ENCODE peak calls at places on chromosome 22, in ten cellular contexts. One of them, this sample, is unnamed.

GRCh38 chr22:19523240-19524169 is 705 bp downstream of the CLDN5 start:
- DNase-seq in dorsolateral prefrontal cortex: no peak
- DNase-seq in A549: no peak
- DNase-seq in AG04450: no peak
- DNase-seq in uterus: no peak
- DNase-seq in CD4-positive, CD25-positive, alpha-beta regulatory T cell: no peak
- DNase-seq in astrocyte of the spinal cord: peak; percentile 28
- DNase-seq in adipocyte: peak; percentile 32
- DNase-seq in GM06990: peak; percentile 35
- DNase-seq in astrocyte of the cerebellum: no peak
- DNase-seq in this sample: no peak

GRCh38 chr22:43446881-43447280 is 35.1 kb downstream of the MPPED1 start:
- DNase-seq in GM06990: no peak
- DNase-seq in AG04450: no peak
- DNase-seq in A549: peak; percentile 38
- DNase-seq in astrocyte of the cerebellum: no peak
- DNase-seq in uterus: no peak
- DNase-seq in dorsolateral prefrontal cortex: no peak
- DNase-seq in astrocyte of the spinal cord: no peak
- DNase-seq in adipocyte: no peak
- DNase-seq in CD4-positive, CD25-positive, alpha-beta regulatory T cell: no peak
- DNase-seq in this sample: no peak

GRCh38 chr22:39684702-39685281 is 114.2 kb downstream of the CACNA1I start:
- DNase-seq in GM06990: no peak
- DNase-seq in adipocyte: no peak
- DNase-seq in astrocyte of the cerebellum: no peak
- DNase-seq in astrocyte of the spinal cord: no peak
- DNase-seq in AG04450: no peak
- DNase-seq in uterus: no peak
- DNase-seq in CD4-positive, CD25-positive, alpha-beta regulatory T cell: no peak
- DNase-seq in A549: no peak
- DNase-seq in dorsolateral prefrontal cortex: no peak
- DNase-seq in this sample: no peak

GRCh38 chr22:48382197-48382596 is 1445.5 kb downstream of the BRD1 start:
- DNase-seq in astrocyte of the cerebellum: no peak
- DNase-seq in astrocyte of the spinal cord: no peak
- DNase-seq in GM06990: no peak
- DNase-seq in dorsolateral prefrontal cortex: no peak
- DNase-seq in adipocyte: no peak
- DNase-seq in CD4-positive, CD25-positive, alpha-beta regulatory T cell: no peak
- DNase-seq in A549: no peak
- DNase-seq in uterus: no peak
- DNase-seq in AG04450: no peak
- DNase-seq in this sample: no peak

GRCh38 chr22:19948057-19948760 is 6.6 kb upstream of the TXNRD2 start:
- DNase-seq in CD4-positive, CD25-positive, alpha-beta regulatory T cell: no peak
- DNase-seq in uterus: no peak
- DNase-seq in astrocyte of the spinal cord: no peak
- DNase-seq in GM06990: no peak
- DNase-seq in astrocyte of the cerebellum: no peak
- DNase-seq in dorsolateral prefrontal cortex: no peak
- DNase-seq in adipocyte: no peak
- DNase-seq in A549: no peak
- DNase-seq in AG04450: no peak
- DNase-seq in this sample: no peak

GRCh38 chr22:42299586-42300285 is 29.3 kb upstream of the TCF20 start:
- DNase-seq in astrocyte of the cerebellum: no peak
- DNase-seq in CD4-positive, CD25-positive, alpha-beta regulatory T cell: peak; percentile 60
- DNase-seq in AG04450: no peak
- DNase-seq in astrocyte of the spinal cord: no peak
- DNase-seq in adipocyte: no peak
- DNase-seq in GM06990: no peak
- DNase-seq in uterus: no peak
- DNase-seq in A549: no peak
- DNase-seq in dorsolateral prefrontal cortex: no peak
- DNase-seq in this sample: no peak

GRCh38 chr22:39954584-39955055 is 5.6 kb upstream of the TMA7B start:
- DNase-seq in AG04450: peak; percentile 86
- DNase-seq in astrocyte of the cerebellum: peak; percentile 99
- DNase-seq in adipocyte: peak; percentile 68
- DNase-seq in CD4-positive, CD25-positive, alpha-beta regulatory T cell: no peak
- DNase-seq in dorsolateral prefrontal cortex: no peak
- DNase-seq in A549: no peak
- DNase-seq in astrocyte of the spinal cord: peak; percentile 97
- DNase-seq in uterus: no peak
- DNase-seq in GM06990: peak; percentile 47
- DNase-seq in this sample: no peak

GRCh38 chr22:40764743-40765441 is 54.3 kb downstream of the SLC25A17 start:
- DNase-seq in adipocyte: no peak
- DNase-seq in uterus: no peak
- DNase-seq in dorsolateral prefrontal cortex: no peak
- DNase-seq in AG04450: no peak
- DNase-seq in astrocyte of the spinal cord: no peak
- DNase-seq in astrocyte of the cerebellum: no peak
- DNase-seq in A549: no peak
- DNase-seq in GM06990: peak; percentile 59
- DNase-seq in CD4-positive, CD25-positive, alpha-beta regulatory T cell: no peak
- DNase-seq in this sample: peak; percentile 68

GRCh38 chr22:36873614-36874308 is 13.0 kb downstream of the NCF4 start:
- DNase-seq in adipocyte: peak; percentile 66
- DNase-seq in dorsolateral prefrontal cortex: no peak
- DNase-seq in uterus: peak; percentile 46
- DNase-seq in astrocyte of the spinal cord: peak; percentile 20
- DNase-seq in GM06990: peak; percentile 65
- DNase-seq in CD4-positive, CD25-positive, alpha-beta regulatory T cell: no peak
- DNase-seq in AG04450: no peak
- DNase-seq in A549: peak; percentile 67
- DNase-seq in astrocyte of the cerebellum: peak; percentile 2
- DNase-seq in this sample: peak; percentile 60

GRCh38 chr22:41217553-41218157 is 12.5 kb downstream of the L3MBTL2 start:
- DNase-seq in dorsolateral prefrontal cortex: peak; percentile 69
- DNase-seq in uterus: peak; percentile 58
- DNase-seq in CD4-positive, CD25-positive, alpha-beta regulatory T cell: no peak
- DNase-seq in astrocyte of the cerebellum: no peak
- DNase-seq in A549: no peak
- DNase-seq in GM06990: no peak
- DNase-seq in AG04450: peak; percentile 66
- DNase-seq in astrocyte of the spinal cord: peak; percentile 79
- DNase-seq in adipocyte: peak; percentile 91
- DNase-seq in this sample: peak; percentile 53

GRCh38 chr22:17972385-17973181 is 51.8 kb downstream of the MICAL3 start:
- DNase-seq in AG04450: peak; percentile 64
- DNase-seq in A549: peak; percentile 16
- DNase-seq in CD4-positive, CD25-positive, alpha-beta regulatory T cell: no peak
- DNase-seq in astrocyte of the cerebellum: peak; percentile 56
- DNase-seq in uterus: no peak
- DNase-seq in GM06990: no peak
- DNase-seq in dorsolateral prefrontal cortex: no peak
- DNase-seq in adipocyte: peak; percentile 89
- DNase-seq in astrocyte of the spinal cord: peak; percentile 56
- DNase-seq in this sample: no peak

GRCh38 chr22:35070451-35071093 is 4.6 kb downstream of the ISX start:
- DNase-seq in adipocyte: no peak
- DNase-seq in CD4-positive, CD25-positive, alpha-beta regulatory T cell: no peak
- DNase-seq in uterus: no peak
- DNase-seq in astrocyte of the cerebellum: no peak
- DNase-seq in dorsolateral prefrontal cortex: no peak
- DNase-seq in astrocyte of the spinal cord: no peak
- DNase-seq in A549: no peak
- DNase-seq in AG04450: no peak
- DNase-seq in GM06990: no peak
- DNase-seq in this sample: no peak

GRCh38 chr22:41469218-41469851 is 418 bp downstream of the ACO2 start:
- DNase-seq in dorsolateral prefrontal cortex: peak; percentile 36
- DNase-seq in adipocyte: peak; percentile 22
- DNase-seq in A549: no peak
- DNase-seq in uterus: no peak
- DNase-seq in CD4-positive, CD25-positive, alpha-beta regulatory T cell: no peak
- DNase-seq in astrocyte of the spinal cord: no peak
- DNase-seq in astrocyte of the cerebellum: no peak
- DNase-seq in AG04450: no peak
- DNase-seq in GM06990: no peak
- DNase-seq in this sample: no peak

GRCh38 chr22:49076300-49077035 is 751.2 kb downstream of the BRD1 start:
- DNase-seq in A549: no peak
- DNase-seq in AG04450: no peak
- DNase-seq in astrocyte of the spinal cord: no peak
- DNase-seq in astrocyte of the cerebellum: no peak
- DNase-seq in GM06990: no peak
- DNase-seq in uterus: no peak
- DNase-seq in CD4-positive, CD25-positive, alpha-beta regulatory T cell: no peak
- DNase-seq in dorsolateral prefrontal cortex: no peak
- DNase-seq in adipocyte: no peak
- DNase-seq in this sample: no peak

GRCh38 chr22:31103899-31104694 is 3.3 kb downstream of the SELENOM start:
- DNase-seq in A549: no peak
- DNase-seq in astrocyte of the spinal cord: no peak
- DNase-seq in CD4-positive, CD25-positive, alpha-beta regulatory T cell: no peak
- DNase-seq in AG04450: no peak
- DNase-seq in uterus: peak; percentile 83
- DNase-seq in GM06990: no peak
- DNase-seq in dorsolateral prefrontal cortex: peak; percentile 66
- DNase-seq in adipocyte: no peak
- DNase-seq in astrocyte of the cerebellum: no peak
- DNase-seq in this sample: no peak
- H3K4me3 ChIP-seq in A549: no peak overlapping the region
- H3K4me3 ChIP-seq in astrocyte of the spinal cord: no peak overlapping the region
- H3K4me3 ChIP-seq in CD4-positive, CD25-positive, alpha-beta regulatory T cell: no peak overlapping the region
- H3K4me3 ChIP-seq in AG04450: no peak overlapping the region
- H3K4me3 ChIP-seq in uterus: no peak overlapping the region
- H3K4me3 ChIP-seq in GM06990: no peak overlapping the region
- H3K4me3 ChIP-seq in dorsolateral prefrontal cortex: no peak overlapping the region
- H3K4me3 ChIP-seq in adipocyte: no peak overlapping the region
- H3K4me3 ChIP-seq in astrocyte of the cerebellum: no peak overlapping the region
- H3K4me3 ChIP-seq in this sample: no peak overlapping the region

GRCh38 chr22:50083462-50084081 is 1.7 kb downstream of the MLC1 start:
- DNase-seq in dorsolateral prefrontal cortex: no peak
- DNase-seq in CD4-positive, CD25-positive, alpha-beta regulatory T cell: no peak
- DNase-seq in GM06990: no peak
- DNase-seq in uterus: no peak
- DNase-seq in A549: no peak
- DNase-seq in astrocyte of the cerebellum: no peak
- DNase-seq in adipocyte: no peak
- DNase-seq in AG04450: no peak
- DNase-seq in astrocyte of the spinal cord: no peak
- DNase-seq in this sample: no peak

GRCh38 chr22:50086526-50086925 is 1.3 kb upstream of the MLC1 start:
- DNase-seq in uterus: no peak
- DNase-seq in adipocyte: peak; percentile 71
- DNase-seq in AG04450: peak; percentile 49
- DNase-seq in A549: no peak
- DNase-seq in astrocyte of the spinal cord: no peak
- DNase-seq in CD4-positive, CD25-positive, alpha-beta regulatory T cell: no peak
- DNase-seq in dorsolateral prefrontal cortex: no peak
- DNase-seq in astrocyte of the cerebellum: no peak
- DNase-seq in GM06990: no peak
- DNase-seq in this sample: no peak

GRCh38 chr22:50084570-50084969 is 656 bp downstream of the MLC1 start:
- DNase-seq in AG04450: no peak
- DNase-seq in adipocyte: no peak
- DNase-seq in dorsolateral prefrontal cortex: no peak
- DNase-seq in astrocyte of the spinal cord: no peak
- DNase-seq in GM06990: no peak
- DNase-seq in A549: no peak
- DNase-seq in CD4-positive, CD25-positive, alpha-beta regulatory T cell: no peak
- DNase-seq in astrocyte of the cerebellum: no peak
- DNase-seq in uterus: no peak
- DNase-seq in this sample: no peak

GRCh38 chr22:50084085-50084484 is 1.1 kb downstream of the MLC1 start:
- DNase-seq in AG04450: no peak
- DNase-seq in uterus: no peak
- DNase-seq in astrocyte of the cerebellum: no peak
- DNase-seq in A549: no peak
- DNase-seq in CD4-positive, CD25-positive, alpha-beta regulatory T cell: no peak
- DNase-seq in adipocyte: no peak
- DNase-seq in GM06990: no peak
- DNase-seq in astrocyte of the spinal cord: no peak
- DNase-seq in dorsolateral prefrontal cortex: no peak
- DNase-seq in this sample: no peak

GRCh38 chr22:50085211-50085999 is at the start of gene MLC1:
- DNase-seq in AG04450: no peak
- DNase-seq in GM06990: no peak
- DNase-seq in adipocyte: peak; percentile 5
- DNase-seq in CD4-positive, CD25-positive, alpha-beta regulatory T cell: no peak
- DNase-seq in dorsolateral prefrontal cortex: no peak
- DNase-seq in astrocyte of the spinal cord: no peak
- DNase-seq in astrocyte of the cerebellum: no peak
- DNase-seq in uterus: no peak
- DNase-seq in A549: no peak
- DNase-seq in this sample: no peak
- H3K4me3 ChIP-seq in AG04450: no peak within 1 kb of the TSS
- H3K4me3 ChIP-seq in GM06990: no peak within 1 kb of the TSS
- H3K4me3 ChIP-seq in adipocyte: no peak within 1 kb of the TSS
- H3K4me3 ChIP-seq in CD4-positive, CD25-positive, alpha-beta regulatory T cell: peak within 1 kb of the TSS; percentile 24
- H3K4me3 ChIP-seq in dorsolateral prefrontal cortex: peak within 1 kb of the TSS; percentile 43
- H3K4me3 ChIP-seq in astrocyte of the spinal cord: no peak within 1 kb of the TSS
- H3K4me3 ChIP-seq in astrocyte of the cerebellum: no peak within 1 kb of the TSS
- H3K4me3 ChIP-seq in uterus: no peak within 1 kb of the TSS
- H3K4me3 ChIP-seq in A549: no peak within 1 kb of the TSS
- H3K4me3 ChIP-seq in this sample: no peak within 1 kb of the TSS

GRCh38 chr22:38531251-38531956 is 25.3 kb upstream of the DDX17 start:
- DNase-seq in adipocyte: peak; percentile 36
- DNase-seq in GM06990: no peak
- DNase-seq in uterus: no peak
- DNase-seq in CD4-positive, CD25-positive, alpha-beta regulatory T cell: no peak
- DNase-seq in dorsolateral prefrontal cortex: no peak
- DNase-seq in astrocyte of the cerebellum: no peak
- DNase-seq in AG04450: no peak
- DNase-seq in astrocyte of the spinal cord: no peak
- DNase-seq in A549: no peak
- DNase-seq in this sample: no peak
- H3K4me3 ChIP-seq in adipocyte: no peak overlapping the region
- H3K4me3 ChIP-seq in GM06990: no peak overlapping the region
- H3K4me3 ChIP-seq in uterus: no peak overlapping the region
- H3K4me3 ChIP-seq in CD4-positive, CD25-positive, alpha-beta regulatory T cell: peak overlapping the region; percentile 51
- H3K4me3 ChIP-seq in dorsolateral prefrontal cortex: no peak overlapping the region
- H3K4me3 ChIP-seq in astrocyte of the cerebellum: no peak overlapping the region
- H3K4me3 ChIP-seq in AG04450: no peak overlapping the region
- H3K4me3 ChIP-seq in astrocyte of the spinal cord: no peak overlapping the region
- H3K4me3 ChIP-seq in A549: no peak overlapping the region
- H3K4me3 ChIP-seq in this sample: no peak overlapping the region

DNA sequence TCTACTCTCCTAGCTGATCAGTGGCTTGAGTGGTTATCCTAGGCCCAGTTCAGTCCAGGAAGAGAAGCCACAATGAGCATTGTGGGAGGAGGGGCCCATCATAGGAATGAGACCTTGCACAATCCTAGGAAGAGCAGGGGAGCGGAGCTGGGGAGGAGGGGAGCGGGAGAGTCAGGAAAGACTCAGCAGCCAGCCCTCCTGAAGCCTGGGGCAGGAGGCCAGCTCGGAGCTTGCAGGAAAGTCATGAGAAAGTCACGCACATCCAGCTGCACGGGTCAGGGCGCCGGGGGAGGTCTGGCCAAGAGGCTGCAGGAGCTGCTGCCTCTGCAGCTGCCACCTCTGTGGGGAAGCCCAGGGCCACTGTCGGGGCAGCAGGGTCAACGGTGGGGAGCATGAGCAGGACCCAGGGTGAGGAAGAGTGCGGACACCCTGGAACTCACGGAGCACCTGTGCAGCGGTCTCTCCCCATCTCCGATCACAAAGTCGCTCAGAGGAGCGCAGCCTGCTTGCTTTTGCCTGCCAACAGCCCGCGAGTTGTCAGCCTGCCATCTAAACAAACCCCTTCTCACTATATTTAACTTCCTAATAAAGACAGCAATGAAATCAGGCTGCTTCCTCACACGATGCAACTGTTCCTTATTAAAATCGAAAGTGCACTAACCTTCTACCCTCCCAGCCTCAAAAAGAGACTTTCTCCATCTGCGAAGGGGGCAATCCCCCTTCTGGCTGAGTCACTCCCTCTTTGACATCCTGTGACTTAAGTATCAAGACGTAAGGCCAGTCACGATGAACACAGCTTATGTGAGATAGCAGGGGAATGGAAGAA is 52.8 kb upstream of the RTL6 start:
- DNase-seq in adipocyte: peak; percentile 87
- DNase-seq in AG04450: peak; percentile 91
- DNase-seq in CD4-positive, CD25-positive, alpha-beta regulatory T cell: no peak
- DNase-seq in GM06990: peak; percentile 57
- DNase-seq in A549: no peak
- DNase-seq in uterus: peak; percentile 81
- DNase-seq in astrocyte of the spinal cord: peak; percentile 47
- DNase-seq in dorsolateral prefrontal cortex: no peak
- DNase-seq in astrocyte of the cerebellum: peak; percentile 51
- DNase-seq in this sample: peak; percentile 12
- H3K4me3 ChIP-seq in adipocyte: peak overlapping the region; percentile 72
- H3K4me3 ChIP-seq in AG04450: peak overlapping the region; percentile 62
- H3K4me3 ChIP-seq in CD4-positive, CD25-positive, alpha-beta regulatory T cell: peak overlapping the region; percentile 41
- H3K4me3 ChIP-seq in GM06990: no peak overlapping the region
- H3K4me3 ChIP-seq in A549: no peak overlapping the region
- H3K4me3 ChIP-seq in uterus: peak overlapping the region; percentile 20
- H3K4me3 ChIP-seq in astrocyte of the spinal cord: peak overlapping the region; percentile 7
- H3K4me3 ChIP-seq in dorsolateral prefrontal cortex: peak overlapping the region; percentile 27
- H3K4me3 ChIP-seq in astrocyte of the cerebellum: peak overlapping the region; percentile 9
- H3K4me3 ChIP-seq in this sample: no peak overlapping the region

This sample was measured in GM12864.